ENCODE peak calls at places on chromosomes 2 and 18, in four cellular contexts. Y is K562, J is HepG2, U is GM12878. H is an unnamed sample.

GRCh38 chr2:127146820-127147502 is 40.0 kb upstream of the BIN1 start:
- DNase-seq in Y (no peak), J (no peak), U (no peak), H (no peak)

GRCh38 chr2:188978291-188979081 is 4.3 kb downstream of the COL3A1 start:
- DNase-seq in Y (no peak), J (peak), U (peak), H (no peak)

GRCh38 chr2:18299423-18300212 is 260.8 kb downstream of the RDH14 start:
- DNase-seq in Y (no peak), J (peak), U (no peak), H (no peak)

GRCh38 chr2:19140463-19141208 is 217.8 kb downstream of the OSR1 start:
- DNase-seq in Y (no peak), J (peak), U (no peak), H (no peak)

GRCh38 chr2:17578466-17578928 is 38.0 kb downstream of the VSNL1 start:
- DNase-seq in Y (no peak), J (peak), U (peak), H (no peak)

GRCh38 chr2:96198937-96199336 is 9.7 kb downstream of the STARD7 start:
- DNase-seq in Y (no peak), J (no peak), U (no peak), H (no peak)

GRCh38 chr2:190578158-190579057 is 43.9 kb upstream of the NEMP2 start:
- DNase-seq in Y (peak), J (peak), U (no peak), H (no peak)

GRCh38 chr18:58359226-58360019 is 269.5 kb downstream of the ALPK2 start:
- DNase-seq in Y (no peak), J (no peak), U (no peak), H (no peak)

GRCh38 chr18:31478688-31479087 is 19.3 kb upstream of the DSG2 start:
- DNase-seq in Y (no peak), J (no peak), U (no peak), H (no peak)

GRCh38 chr18:46946656-46947282 is 29.4 kb downstream of the KATNAL2 start:
- DNase-seq in Y (peak), J (no peak), U (no peak), H (peak)

GRCh38 chr2:228655341-228655740 is 473.9 kb upstream of the SPHKAP start:
- DNase-seq in Y (no peak), J (no peak), U (no peak), H (no peak)

GRCh38 chr2:168166902-168167510 is 80.4 kb downstream of the STK39 start:
- DNase-seq in Y (no peak), J (peak), U (no peak), H (no peak)

GRCh38 chr18:31101148-31102019 is 837 bp downstream of the DSC2 start:
- DNase-seq in Y (peak), J (peak), U (no peak), H (peak)

GRCh38 chr2:101258804-101259203 is 6.1 kb downstream of the CNOT11 start:
- DNase-seq in Y (no peak), J (no peak), U (no peak), H (no peak)

GRCh38 chr2:236997086-236997485 is 88.6 kb upstream of the COPS8 start:
- DNase-seq in Y (no peak), J (no peak), U (no peak), H (no peak)

GRCh38 chr2:149082781-149083180 is 44.3 kb downstream of the LYPD6B start:
- DNase-seq in Y (no peak), J (no peak), U (no peak), H (no peak)

GRCh38 chr18:7950380-7951143 is 383.4 kb downstream of the PTPRM start:
- DNase-seq in Y (peak), J (peak), U (no peak), H (no peak)

GRCh38 chr2:164314148-164314547 is 307.1 kb downstream of the GRB14 start:
- DNase-seq in Y (no peak), J (no peak), U (no peak), H (peak)

GRCh38 chr18:59662008-59662701 is 35.1 kb downstream of the CCBE1 start:
- DNase-seq in Y (no peak), J (no peak), U (no peak), H (no peak)

GRCh38 chr2:240398711-240399267 is 36.7 kb upstream of the GPC1 start:
- DNase-seq in Y (no peak), J (no peak), U (no peak), H (no peak)

GRCh38 chr2:50125230-50125629 is 906.7 kb downstream of the NRXN1 start:
- DNase-seq in Y (no peak), J (no peak), U (no peak), H (no peak)

GRCh38 chr2:8658064-8658862 is 23.6 kb upstream of the ID2 start:
- DNase-seq in Y (no peak), J (no peak), U (no peak), H (no peak)

GRCh38 chr2:210899131-210899530 is 342.7 kb downstream of the CPS1 start:
- DNase-seq in Y (no peak), J (peak), U (no peak), H (no peak)

GRCh38 chr2:105490956-105491355 is 92.1 kb upstream of the FHL2 start:
- DNase-seq in Y (no peak), J (no peak), U (no peak), H (no peak)

GRCh38 chr2:152298754-152299153 is 36.2 kb upstream of the FMNL2 start:
- DNase-seq in Y (no peak), J (no peak), U (no peak), H (no peak)

GRCh38 chr2:30276455-30276911 is 45.1 kb downstream of the LBH start:
- DNase-seq in Y (no peak), J (no peak), U (no peak), H (no peak)

GRCh38 chr18:63178526-63178880 is 141.1 kb downstream of the BCL2 start:
- DNase-seq in Y (no peak), J (no peak), U (no peak), H (no peak)

GRCh38 chr2:200239216-200239615 is 67.3 kb upstream of the SPATS2L start:
- DNase-seq in Y (no peak), J (no peak), U (no peak), H (peak)

GRCh38 chr2:237200462-237200861 is 114.8 kb downstream of the COPS8 start:
- DNase-seq in Y (no peak), J (no peak), U (no peak), H (no peak)

GRCh38 chr18:12911025-12911927 is 27.2 kb upstream of the PTPN2 start:
- DNase-seq in Y (no peak), J (no peak), U (no peak), H (no peak)

GRCh38 chr2:69945447-69945846 is 16.0 kb downstream of the ASPRV1 start:
- DNase-seq in Y (no peak), J (no peak), U (no peak), H (no peak)
- TF ChIP-seq TARDBP in Y (no peak), J (no peak), U (no peak), H (no peak)

DNA sequence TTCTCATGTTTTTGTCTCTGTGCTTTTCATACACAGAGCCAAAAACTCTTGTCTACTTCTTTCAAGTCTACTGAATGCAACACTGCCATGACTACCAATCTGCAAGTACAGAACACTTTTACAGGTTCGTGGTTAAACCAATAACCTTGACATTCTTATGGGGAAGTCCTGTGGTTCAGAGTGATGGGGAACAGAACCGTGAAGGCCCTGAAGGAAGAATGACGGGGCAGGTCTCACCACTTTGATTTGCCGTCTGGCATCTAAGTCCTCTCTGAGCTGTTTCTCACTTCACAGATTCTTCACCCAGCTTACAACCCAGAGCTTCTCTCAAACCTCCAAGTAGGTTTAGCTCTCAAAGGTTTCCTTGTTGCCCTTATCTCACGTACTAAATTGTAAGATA is 117.5 kb upstream of the SNTG2 start:
- DNase-seq in Y (no peak), J (no peak), U (no peak), H (no peak)
- TF ChIP-seq BHLHE40 in Y (no peak), J (no peak), U (no peak), H (no peak)

GRCh38 chr18:67924656-67925055 is 408.1 kb upstream of the DSEL start:
- DNase-seq in Y (no peak), J (no peak), U (no peak), H (no peak)
- TF ChIP-seq TARDBP in Y (no peak), J (no peak), U (no peak), H (no peak)

GRCh38 chr2:26469092-26469710 is 8.7 kb downstream of the OTOF start:
- DNase-seq in Y (peak), J (peak), U (peak), H (peak)
- TF ChIP-seq BHLHE40 in Y (no peak), J (no peak), U (no peak), H (no peak)